ENCODE peak calls at places on chromosomes 1 and 21, in six cellular contexts. V is AG08396; H is bronchial epithelial cell; F is GM18507; B is activated CD4-positive, alpha-beta memory T cell treated with anti-CD3 and anti-CD28 coated beads, Interleukin-2, amount 10 ng/mL, durations not matched to agents 7 days and 5 days; J is cardiac muscle cell. W is an unnamed sample.

GRCh38 chr1:220487297-220487820 is 40.6 kb upstream of the MARK1 start:
- DNase-seq in V (no peak), H (peak; percentile 80), F (no peak), B (no peak), J (peak; percentile 64), W (peak; percentile 65)

GRCh38 chr1:235069577-235070563 is 58.8 kb downstream of the TOMM20 start:
- DNase-seq in V (peak; percentile 39), H (peak; percentile 99), F (no peak), B (no peak), J (peak; percentile 60), W (peak; percentile 83)

GRCh38 chr1:39960461-39960958 is 5.6 kb downstream of the MFSD2A start:
- DNase-seq in V (no peak), H (peak; percentile 89), F (no peak), B (peak; percentile 22), J (no peak), W (peak; percentile 100)

GRCh38 chr1:22488319-22488718 is 36.7 kb downstream of the ZBTB40 start:
- DNase-seq in V (no peak), H (no peak), F (no peak), B (no peak), J (peak; percentile 51), W (no peak)

GRCh38 chr1:197675475-197676324 is 99.6 kb downstream of the DENND1B start:
- DNase-seq in V (no peak), H (no peak), F (no peak), B (no peak), J (peak; percentile 69), W (no peak)

GRCh38 chr1:1272341-1273151 is 1.1 kb downstream of the UBE2J2 start:
- DNase-seq in V (no peak), H (peak; percentile 32), F (no peak), B (peak; percentile 26), J (no peak), W (peak; percentile 96)

GRCh38 chr1:205169248-205169647 is 42.3 kb downstream of the DSTYK start:
- DNase-seq in V (no peak), H (no peak), F (no peak), B (no peak), J (no peak), W (no peak)

GRCh38 chr1:157966034-157966671 is 27.3 kb upstream of the KIRREL1 start:
- DNase-seq in V (peak; percentile 48), H (no peak), F (no peak), B (no peak), J (peak; percentile 64), W (no peak)

GRCh38 chr1:93148001-93148400 is 32.2 kb downstream of the TMED5 start:
- DNase-seq in V (peak; percentile 17), H (no peak), F (no peak), B (no peak), J (peak; percentile 30), W (no peak)

GRCh38 chr1:178344513-178345077 is 152.2 kb downstream of the CLEC20A start:
- DNase-seq in V (peak; percentile 29), H (peak; percentile 90), F (no peak), B (no peak), J (peak; percentile 93), W (no peak)

GRCh38 chr1:205569411-205570172 is 62.2 kb downstream of the ELK4 start:
- DNase-seq in V (no peak), H (no peak), F (no peak), B (no peak), J (no peak), W (no peak)

GRCh38 chr21:44695176-44695575 is 1.8 kb upstream of the KRTAP10-12 start:
- DNase-seq in V (no peak), H (no peak), F (no peak), B (no peak), J (no peak), W (no peak)

GRCh38 chr1:29200905-29201594 is 19.4 kb upstream of the SRSF4 start:
- DNase-seq in V (no peak), H (no peak), F (no peak), B (no peak), J (no peak), W (no peak)

W was measured in NCI-H510A.